ENCODE peak calls at places on chromosomes 16 and 17, in four cellular contexts. One of them, this sample, is unnamed.

GRCh38 chr16:85626191-85626951 is 13.2 kb downstream of the GSE1 start:
- DNase-seq in HepG2: no peak
- DNase-seq in K562: no peak
- DNase-seq in SK-N-SH: peak; percentile 89
- DNase-seq in this sample: no peak

GRCh38 chr17:63659850-63660249 is 37.6 kb downstream of the MAP3K3 start:
- DNase-seq in HepG2: no peak
- DNase-seq in K562: no peak
- DNase-seq in SK-N-SH: no peak
- DNase-seq in this sample: no peak

GRCh38 chr16:89593841-89594240 is 18.3 kb downstream of the CPNE7 start:
- DNase-seq in HepG2: no peak
- DNase-seq in K562: no peak
- DNase-seq in SK-N-SH: no peak
- DNase-seq in this sample: no peak

GRCh38 chr17:35898283-35899070 is 18.3 kb upstream of the CCL5 start:
- DNase-seq in HepG2: no peak
- DNase-seq in K562: no peak
- DNase-seq in SK-N-SH: no peak
- DNase-seq in this sample: peak; percentile 72

GRCh38 chr17:39167492-39167891 is 1.5 kb upstream of the ARL5C start:
- DNase-seq in HepG2: no peak
- DNase-seq in K562: no peak
- DNase-seq in SK-N-SH: no peak
- DNase-seq in this sample: peak; percentile 91

GRCh38 chr17:5234645-5235576 is at the start of gene SCIMP:
- DNase-seq in HepG2: no peak
- DNase-seq in K562: no peak
- DNase-seq in SK-N-SH: no peak
- DNase-seq in this sample: no peak

GRCh38 chr17:40173778-40174135 is 3.5 kb upstream of the RAPGEFL1 start:
- DNase-seq in HepG2: no peak
- DNase-seq in K562: no peak
- DNase-seq in SK-N-SH: no peak
- DNase-seq in this sample: no peak

GRCh38 chr16:85286970-85287814 is 174.9 kb upstream of the CIBAR2 start:
- DNase-seq in HepG2: no peak
- DNase-seq in K562: peak; percentile 78
- DNase-seq in SK-N-SH: peak; percentile 93
- DNase-seq in this sample: no peak

GRCh38 chr16:48531011-48531962 is 78.7 kb downstream of the N4BP1 start:
- DNase-seq in HepG2: no peak
- DNase-seq in K562: no peak
- DNase-seq in SK-N-SH: peak; percentile 87
- DNase-seq in this sample: no peak
- TF ChIP-seq GABPA in HepG2: peak; percentile 33
- TF ChIP-seq GABPA in K562: no peak
- TF ChIP-seq GABPA in SK-N-SH: no peak
- TF ChIP-seq GABPA in this sample: no peak

DNA sequence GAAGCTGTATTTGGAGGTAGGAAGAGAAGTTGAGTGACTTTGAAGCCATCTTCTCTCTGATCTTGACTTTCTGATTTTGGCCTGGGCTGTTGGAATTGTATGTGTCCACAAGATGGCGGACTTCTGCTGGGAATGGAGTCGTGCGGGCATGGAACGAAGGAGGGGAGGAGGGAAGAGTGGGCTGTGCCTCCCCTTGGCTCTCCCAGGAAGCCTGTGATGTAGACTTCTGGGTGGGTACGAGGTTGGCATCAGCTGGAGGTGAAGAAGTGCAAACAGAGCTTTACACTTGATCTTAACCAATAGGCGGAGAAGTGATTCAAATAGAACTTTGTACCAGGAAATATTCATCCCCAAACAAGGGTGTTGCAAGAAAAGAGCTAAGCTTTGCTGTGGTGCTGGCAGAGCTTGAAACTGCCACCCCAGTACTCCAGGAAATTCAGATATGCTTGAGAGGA is 7.4 kb upstream of the TMEM220 start:
- DNase-seq in HepG2: peak; percentile 81
- DNase-seq in K562: peak; percentile 51
- DNase-seq in SK-N-SH: peak; percentile 82
- DNase-seq in this sample: no peak
- TF ChIP-seq REST in HepG2: no peak
- TF ChIP-seq REST in K562: no peak
- TF ChIP-seq REST in SK-N-SH: no peak
- TF ChIP-seq REST in this sample: no peak

GRCh38 chr16:57763290-57764005 is 27.9 kb downstream of the KATNB1 start:
- DNase-seq in HepG2: no peak
- DNase-seq in K562: no peak
- DNase-seq in SK-N-SH: no peak
- DNase-seq in this sample: no peak
- H3K27ac ChIP-seq in HepG2: no peak overlapping the region
- H3K27ac ChIP-seq in K562: no peak overlapping the region
- H3K27ac ChIP-seq in SK-N-SH: no peak overlapping the region
- H3K27ac ChIP-seq in this sample: no peak overlapping the region

DNA sequence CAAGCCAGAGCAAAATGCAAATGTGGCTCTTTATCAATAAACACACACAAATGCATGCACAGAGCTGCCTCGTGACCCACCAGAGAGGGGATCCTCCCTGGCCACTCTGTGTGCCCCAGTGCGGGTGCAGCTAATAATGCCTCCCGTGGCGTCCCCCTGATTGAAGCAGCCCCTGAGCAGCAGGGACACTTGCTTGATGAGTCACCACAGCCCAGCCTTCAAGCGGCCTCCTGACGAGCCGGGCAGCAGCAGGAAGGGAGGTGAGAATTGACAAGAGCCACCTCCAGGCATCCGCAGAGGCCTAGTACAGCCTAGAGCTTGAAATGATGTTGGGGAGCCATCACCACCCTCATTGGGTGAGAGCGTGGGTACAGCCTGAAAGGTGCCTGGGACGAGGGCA is 143.8 kb downstream of the CCDC182 start:
- DNase-seq in HepG2: no peak
- DNase-seq in K562: no peak
- DNase-seq in SK-N-SH: no peak
- DNase-seq in this sample: no peak
- TF ChIP-seq GABPA in HepG2: no peak
- TF ChIP-seq GABPA in K562: no peak
- TF ChIP-seq GABPA in SK-N-SH: no peak
- TF ChIP-seq GABPA in this sample: no peak

DNA sequence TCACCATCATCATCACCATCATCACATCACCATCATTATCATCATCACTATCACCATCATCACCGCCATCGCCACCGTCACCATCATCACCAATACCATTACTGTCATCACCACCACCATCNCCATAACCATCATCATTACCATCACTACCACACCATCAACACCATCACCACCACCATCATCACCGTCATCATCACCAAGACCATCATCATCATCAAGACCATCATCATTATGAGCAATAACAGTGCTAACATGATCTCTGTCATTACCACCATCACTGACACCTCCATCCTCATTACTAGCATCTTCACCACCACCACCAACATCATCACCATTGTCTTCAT is 16.1 kb upstream of the ZNF469 start:
- DNase-seq in HepG2: no peak
- DNase-seq in K562: no peak
- DNase-seq in SK-N-SH: no peak
- DNase-seq in this sample: no peak
- TF ChIP-seq REST in HepG2: no peak
- TF ChIP-seq REST in K562: no peak
- TF ChIP-seq REST in SK-N-SH: no peak
- TF ChIP-seq REST in this sample: no peak

DNA sequence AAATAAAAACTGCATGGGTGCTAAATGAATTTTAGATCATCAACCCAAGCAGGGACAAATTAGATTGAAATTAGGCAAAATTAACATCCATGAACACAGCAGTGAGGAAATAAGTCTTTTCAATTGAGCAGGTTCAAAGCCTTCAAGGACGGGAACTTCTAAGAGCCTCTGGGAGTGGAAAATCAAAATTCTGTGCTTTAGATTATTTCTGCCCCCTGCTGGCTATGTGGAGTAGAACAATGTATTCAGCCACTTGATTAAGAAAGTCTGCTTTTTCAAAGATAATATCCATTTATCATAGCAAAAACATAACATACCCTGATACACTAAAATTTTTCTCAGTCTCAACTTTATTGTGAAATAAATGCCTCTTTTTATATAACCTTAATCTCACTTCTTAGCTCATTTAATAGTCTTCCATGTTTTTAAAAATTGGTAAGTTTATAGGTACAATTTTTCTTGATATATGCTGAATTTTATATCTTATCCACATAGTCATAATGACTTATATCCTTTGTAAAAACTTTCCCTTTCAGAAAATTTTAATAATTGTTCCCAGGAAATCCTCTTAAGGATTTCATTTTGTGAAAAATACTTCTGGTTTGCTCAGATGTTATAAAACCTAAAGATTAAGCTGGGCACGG is 28.1 kb upstream of the NOL11 start:
- DNase-seq in HepG2: peak; percentile 58
- DNase-seq in K562: peak; percentile 65
- DNase-seq in SK-N-SH: peak; percentile 77
- DNase-seq in this sample: peak; percentile 29
- H3K27ac ChIP-seq in HepG2: no peak overlapping the region
- H3K27ac ChIP-seq in K562: no peak overlapping the region
- H3K27ac ChIP-seq in SK-N-SH: no peak overlapping the region
- H3K27ac ChIP-seq in this sample: no peak overlapping the region

GRCh38 chr16:87076331-87076949 is 240.8 kb downstream of the C16orf95 start:
- DNase-seq in HepG2: no peak
- DNase-seq in K562: no peak
- DNase-seq in SK-N-SH: no peak
- DNase-seq in this sample: no peak
- TF ChIP-seq GABPA in HepG2: no peak
- TF ChIP-seq GABPA in K562: no peak
- TF ChIP-seq GABPA in SK-N-SH: no peak
- TF ChIP-seq GABPA in this sample: no peak

GRCh38 chr16:29993903-29994612 is 1.4 kb downstream of the HIRIP3 start:
- DNase-seq in HepG2: no peak
- DNase-seq in K562: no peak
- DNase-seq in SK-N-SH: no peak
- DNase-seq in this sample: no peak
- TF ChIP-seq REST in HepG2: no peak
- TF ChIP-seq REST in K562: no peak
- TF ChIP-seq REST in SK-N-SH: no peak
- TF ChIP-seq REST in this sample: no peak